ENCODE peak calls at places on chromosomes 2 and 18, in five cellular contexts. H, G, Z, Q and U are unnamed samples. For H3K4me1, the result is how much of the 10 kb centered on the place peaks cover.

GRCh38 chr2:61328707-61329251 is 142.1 kb downstream of the USP34 start:
- DNase-seq in G (no peak), Q (peak), Z (no peak), H (no peak), U (no peak)

GRCh38 chr18:77166523-77166922 is 33.9 kb upstream of the MBP start:
- DNase-seq in Q (no peak), H (no peak), G (no peak), Z (no peak), U (no peak)

GRCh38 chr2:97788986-97789644 is 75.7 kb downstream of the ZAP70 start:
- DNase-seq in Q (no peak), Z (peak), H (no peak), G (no peak), U (peak)

GRCh38 chr2:239329284-239329971 is 71.4 kb downstream of the HDAC4 start:
- DNase-seq in H (no peak), Z (no peak), Q (no peak), G (peak), U (peak)

GRCh38 chr2:122112633-122113032 is 357.2 kb downstream of the TSN start:
- DNase-seq in H (no peak), G (no peak), Z (no peak), Q (no peak), U (no peak)

GRCh38 chr2:12381543-12382323 is 335.0 kb upstream of the TRIB2 start:
- DNase-seq in Z (no peak), Q (no peak), H (no peak), G (no peak), U (no peak)

GRCh38 chr2:212027681-212028628 is 510.6 kb downstream of the ERBB4 start:
- DNase-seq in Q (no peak), Z (no peak), H (no peak), G (no peak), U (no peak)

GRCh38 chr2:223414646-223415045 is 187.5 kb downstream of the SCG2 start:
- DNase-seq in Q (no peak), H (peak), Z (no peak), G (peak), U (no peak)

GRCh38 chr2:108607706-108608301 is 73.5 kb downstream of the LIMS1 start:
- DNase-seq in H (no peak), Z (peak), G (peak), Q (peak), U (peak)

GRCh38 chr2:422676-423435 is 135.0 kb upstream of the ALKAL2 start:
- DNase-seq in Q (no peak), H (no peak), G (no peak), Z (no peak), U (no peak)

GRCh38 chr2:1600191-1601063 is 143.9 kb downstream of the PXDN start:
- DNase-seq in G (no peak), Z (no peak), Q (peak), H (peak), U (no peak)

GRCh38 chr18:32889620-32890593 is 117.1 kb upstream of the KLHL14 start:
- DNase-seq in Q (no peak), G (no peak), Z (no peak), H (no peak), U (no peak)

GRCh38 chr2:143158500-143159262 is 29.5 kb downstream of the ARHGAP15 start:
- DNase-seq in G (no peak), Z (no peak), Q (no peak), H (no peak), U (no peak)

GRCh38 chr2:221431477-221431876 is 140.6 kb downstream of the EPHA4 start:
- DNase-seq in Z (no peak), H (no peak), G (no peak), Q (no peak), U (no peak)

GRCh38 chr2:65554765-65555561 is 122.6 kb upstream of the SPRED2 start:
- DNase-seq in Q (peak), Z (no peak), G (no peak), H (no peak), U (peak)

GRCh38 chr18:2657788-2658458 is 2.4 kb downstream of the SMCHD1 start:
- DNase-seq in G (no peak), Z (no peak), Q (peak), H (no peak), U (no peak)

GRCh38 chr2:76850969-76851368 is 671.2 kb downstream of the LRRTM4 start:
- DNase-seq in H (no peak), Q (no peak), Z (no peak), G (no peak), U (no peak)

GRCh38 chr18:33579868-33580205 is 1.8 kb downstream of the ASXL3 start:
- DNase-seq in Q (no peak), Z (no peak), H (no peak), G (no peak), U (no peak)

GRCh38 chr2:86368181-86368824 is 30.9 kb upstream of the REEP1 start:
- DNase-seq in G (peak), H (no peak), Z (peak), Q (peak), U (peak)

GRCh38 chr2:160293401-160293911 is 93.4 kb upstream of the ITGB6 start:
- DNase-seq in Q (peak), G (no peak), H (no peak), Z (no peak), U (no peak)

DNA sequence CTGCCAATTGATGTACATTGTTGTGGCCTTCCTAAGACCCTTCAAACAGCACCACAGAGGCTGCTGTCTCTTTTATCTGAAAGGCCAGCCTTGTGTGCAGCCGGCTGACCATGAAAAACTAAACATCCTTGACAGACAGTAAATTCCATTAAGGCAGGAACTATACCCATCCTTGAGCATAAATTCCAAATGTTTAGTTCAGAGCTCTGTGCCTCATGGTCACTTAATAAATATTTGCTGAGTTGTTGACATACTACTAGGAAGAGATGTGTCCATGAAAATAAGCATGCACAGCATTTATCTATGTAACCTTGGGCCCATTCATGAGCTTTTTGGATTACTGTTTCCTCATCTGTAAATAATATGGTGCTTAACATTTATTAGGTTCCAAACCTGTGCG is 424.8 kb downstream of the HRH4 start:
- DNase-seq in Z (no peak), H (no peak), G (no peak), Q (no peak), U (no peak)
- H3K4me1 ChIP-seq in Z (under half), H (under half), G (under half), Q (under half), U (under half)

DNA sequence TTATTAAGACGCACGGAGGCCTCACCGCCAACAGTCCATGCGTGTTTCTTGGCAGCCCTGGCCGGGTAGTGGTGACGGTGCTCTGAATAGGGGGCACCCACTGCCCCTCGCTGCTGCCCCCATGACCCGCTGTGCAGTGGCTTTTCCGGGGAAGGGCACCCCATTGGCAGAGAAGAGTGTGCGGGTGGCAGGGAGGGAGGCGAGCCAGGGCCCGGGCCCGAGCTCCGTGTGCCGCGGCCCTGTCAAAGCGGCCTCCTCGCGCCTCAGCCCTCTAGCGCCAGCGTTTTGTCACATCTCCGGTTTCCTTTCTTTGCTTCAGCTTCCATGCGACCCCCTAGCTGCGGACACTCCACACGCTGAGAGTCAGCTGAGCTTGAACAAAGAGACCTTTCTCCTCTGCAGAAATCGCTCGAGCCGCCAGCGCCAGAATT is 473.6 kb upstream of the SALL3 start:
- DNase-seq in Q (no peak), H (no peak), G (no peak), Z (peak), U (no peak)
- TF ChIP-seq CTCF in Q (no peak), H (peak), G (no peak), Z (no peak), U (no peak)

GRCh38 chr2:224574423-224575084 is 10.6 kb downstream of the CUL3 start:
- DNase-seq in Z (peak), H (no peak), G (no peak), Q (no peak), U (no peak)
- H3K4me1 ChIP-seq in Z (under half), H (half or more), G (under half), Q (under half), U (under half)

DNA sequence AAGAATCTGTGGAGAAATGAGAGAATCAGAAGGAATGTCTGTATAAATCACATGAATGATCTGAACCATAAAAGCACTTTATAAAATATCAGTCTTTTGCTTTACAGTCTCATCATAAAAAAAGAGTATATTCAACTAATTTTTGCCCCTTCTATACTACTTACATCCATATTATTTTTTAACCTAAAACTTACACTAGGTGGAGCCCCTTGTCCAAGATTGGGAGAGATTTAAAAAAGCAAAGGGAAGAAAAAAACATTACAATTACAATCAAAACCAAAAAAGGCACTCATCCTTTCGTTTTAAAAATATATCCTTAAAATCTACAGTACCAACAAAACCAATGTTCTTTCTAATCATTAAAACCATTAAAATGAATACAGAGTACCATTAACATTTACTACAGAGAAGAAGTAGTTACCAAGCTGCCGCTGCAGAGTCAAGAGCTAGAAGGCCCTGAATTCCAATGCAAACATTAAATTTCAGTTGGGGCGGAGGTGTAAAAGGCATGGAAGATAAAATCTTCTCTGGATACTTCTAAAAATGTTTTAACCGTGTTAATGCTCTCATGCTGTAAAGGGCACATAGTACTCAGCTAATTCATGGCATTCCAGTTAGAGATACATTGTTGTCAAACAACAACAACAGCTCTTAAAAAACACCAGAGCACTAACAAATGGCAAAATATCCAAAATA is 56.7 kb upstream of the EPB41L3 start:
- DNase-seq in Q (peak), Z (peak), G (no peak), H (no peak), U (no peak)
- TF ChIP-seq CTCF in Q (peak), Z (peak), G (peak), H (no peak), U (peak)

GRCh38 chr18:5969355-5970003 is 74.2 kb upstream of the TMEM200C start:
- DNase-seq in Z (no peak), H (no peak), G (no peak), Q (no peak), U (no peak)
- H3K4me1 ChIP-seq in Z (under half), H (under half), G (under half), Q (under half), U (under half)

GRCh38 chr2:83817511-83817910 is 641.6 kb downstream of the SUCLG1 start:
- DNase-seq in G (no peak), Q (peak), H (no peak), Z (no peak), U (no peak)
- TF ChIP-seq CTCF in G (no peak), Q (peak), H (no peak), Z (no peak), U (peak)

DNA sequence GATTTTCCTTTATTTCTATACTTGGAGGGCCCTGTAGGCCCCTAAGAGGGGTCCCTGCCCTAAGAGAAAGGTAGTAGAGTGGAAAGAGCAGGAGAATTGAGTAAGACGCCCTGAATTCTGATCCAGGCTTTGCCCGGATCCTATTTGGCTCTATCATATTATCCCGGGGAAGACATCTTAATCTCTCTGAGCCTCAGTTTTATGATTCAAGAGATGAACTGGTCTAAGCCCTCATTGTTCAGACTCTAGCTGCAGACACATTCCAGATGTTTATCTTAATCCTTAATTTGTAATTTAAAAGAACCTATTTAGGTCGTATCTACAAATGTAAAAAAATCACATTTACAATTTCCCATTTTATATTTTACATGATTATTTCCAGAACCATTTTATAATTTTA is 220.1 kb downstream of the AGPS start:
- DNase-seq in H (no peak), Z (no peak), Q (no peak), G (no peak), U (no peak)
- H3K4me1 ChIP-seq in H (under half), Z (under half), Q (under half), G (under half), U (under half)